ENCODE peak calls at places on chromosomes 7 and 10, in four cellular contexts. W is K562, R is WTC11, X is HepG2. N is an unnamed sample.

GRCh38 chr7:54944179-54944578 is 74.6 kb upstream of the EGFR start:
- DNase-seq in W (no peak), R (no peak), X (no peak), N (no peak)

GRCh38 chr7:128017880-128018845 is 13.1 kb downstream of the LRRC4 start:
- DNase-seq in W (no peak), R (no peak), X (no peak), N (no peak)

GRCh38 chr7:85688712-85689111 is 501.9 kb upstream of the SEMA3D start:
- DNase-seq in W (no peak), R (no peak), X (no peak), N (no peak)

GRCh38 chr7:18356195-18356645 is 139.3 kb upstream of the HDAC9 start:
- DNase-seq in W (peak), R (no peak), X (peak), N (no peak)

GRCh38 chr10:49410365-49411074 is 14.6 kb upstream of the DRGX start:
- DNase-seq in W (no peak), R (no peak), X (no peak), N (no peak)

GRCh38 chr7:43694399-43694748 is 34.9 kb downstream of the COA1 start:
- DNase-seq in W (no peak), R (no peak), X (peak), N (no peak)

GRCh38 chr7:55066479-55066878 is 47.7 kb downstream of the EGFR start:
- DNase-seq in W (no peak), R (no peak), X (peak), N (no peak)

GRCh38 chr7:16587785-16588184 is 57.8 kb downstream of the ANKMY2 start:
- DNase-seq in W (no peak), R (no peak), X (no peak), N (no peak)

GRCh38 chr7:96670338-96671289 is 39.0 kb downstream of the SEM1 start:
- DNase-seq in W (no peak), R (no peak), X (no peak), N (no peak)

GRCh38 chr10:81013771-81014170 is 476.1 kb downstream of the SH2D4B start:
- DNase-seq in W (no peak), R (no peak), X (no peak), N (no peak)

GRCh38 chr7:77822269-77822668 is 23.7 kb downstream of the PHTF2 start:
- DNase-seq in W (peak), R (no peak), X (no peak), N (no peak)

GRCh38 chr10:91201213-91201996 is 19.1 kb upstream of the PCGF5 start:
- DNase-seq in W (no peak), R (no peak), X (no peak), N (peak)

GRCh38 chr10:79159785-79160184 is 91.0 kb downstream of the ZMIZ1 start:
- DNase-seq in W (no peak), R (no peak), X (no peak), N (no peak)

GRCh38 chr7:142851269-142851668 is 3.6 kb upstream of the EPHB6 start:
- DNase-seq in W (no peak), R (no peak), X (no peak), N (no peak)

GRCh38 chr7:94856643-94857042 is 50.8 kb upstream of the PPP1R9A start:
- DNase-seq in W (no peak), R (no peak), X (peak), N (no peak)

GRCh38 chr7:139680676-139681462 is 96.9 kb downstream of the HIPK2 start:
- DNase-seq in W (peak), R (no peak), X (no peak), N (no peak)

GRCh38 chr10:5094265-5095205 is at the start of gene AKR1C3:
- DNase-seq in W (peak), R (no peak), X (peak), N (no peak)

GRCh38 chr10:17788646-17789045 is 20.5 kb upstream of the MRC1 start:
- DNase-seq in W (no peak), R (no peak), X (no peak), N (no peak)

GRCh38 chr10:96306516-96306915 is 2.3 kb downstream of the DNTT start:
- DNase-seq in W (no peak), R (no peak), X (no peak), N (no peak)

GRCh38 chr7:24456526-24457214 is 116.6 kb upstream of the PALS2 start:
- DNase-seq in W (no peak), R (no peak), X (peak), N (no peak)

GRCh38 chr10:84510121-84510520 is 181.7 kb downstream of the CCSER2 start:
- DNase-seq in W (no peak), R (no peak), X (no peak), N (no peak)

GRCh38 chr7:148633761-148634160 is 43.2 kb downstream of the C7orf33 start:
- DNase-seq in W (no peak), R (no peak), X (no peak), N (no peak)

GRCh38 chr10:74011762-74012161 is 13.8 kb downstream of the VCL start:
- DNase-seq in W (peak), R (no peak), X (no peak), N (no peak)

GRCh38 chr10:110499796-110500514 is 2.2 kb downstream of the DUSP5 start:
- DNase-seq in W (peak), R (no peak), X (no peak), N (no peak)

GRCh38 chr10:118472415-118472814 is 123.0 kb downstream of the PRLHR start:
- DNase-seq in W (no peak), R (no peak), X (no peak), N (no peak)

GRCh38 chr7:153381275-153382119 is 621.9 kb downstream of the ACTR3B start:
- DNase-seq in W (peak), R (peak), X (peak), N (no peak)

GRCh38 chr7:85039196-85039923 is 147.5 kb downstream of the SEMA3D start:
- DNase-seq in W (no peak), R (no peak), X (no peak), N (peak)

GRCh38 chr7:112070674-112071256 is 135.4 kb downstream of the DOCK4 start:
- DNase-seq in W (no peak), R (no peak), X (no peak), N (no peak)

GRCh38 chr7:158759245-158759614 is 54.6 kb upstream of the NCAPG2 start:
- DNase-seq in W (no peak), R (no peak), X (no peak), N (no peak)

GRCh38 chr10:82288461-82288881 is 413.5 kb downstream of the NRG3 start:
- DNase-seq in W (no peak), R (no peak), X (no peak), N (no peak)

GRCh38 chr7:155214328-155214986 is 83.2 kb upstream of the INSIG1 start:
- DNase-seq in W (peak), R (no peak), X (no peak), N (no peak)

GRCh38 chr10:98528166-98528784 is 81.5 kb upstream of the HPS1 start:
- DNase-seq in W (no peak), R (no peak), X (no peak), N (no peak)

GRCh38 chr10:116784035-116784434 is 41.7 kb upstream of the HSPA12A start:
- DNase-seq in W (peak), R (no peak), X (no peak), N (no peak)

GRCh38 chr7:106049139-106049725 is 62.9 kb downstream of the SYPL1 start:
- DNase-seq in W (no peak), R (no peak), X (no peak), N (no peak)

DNA sequence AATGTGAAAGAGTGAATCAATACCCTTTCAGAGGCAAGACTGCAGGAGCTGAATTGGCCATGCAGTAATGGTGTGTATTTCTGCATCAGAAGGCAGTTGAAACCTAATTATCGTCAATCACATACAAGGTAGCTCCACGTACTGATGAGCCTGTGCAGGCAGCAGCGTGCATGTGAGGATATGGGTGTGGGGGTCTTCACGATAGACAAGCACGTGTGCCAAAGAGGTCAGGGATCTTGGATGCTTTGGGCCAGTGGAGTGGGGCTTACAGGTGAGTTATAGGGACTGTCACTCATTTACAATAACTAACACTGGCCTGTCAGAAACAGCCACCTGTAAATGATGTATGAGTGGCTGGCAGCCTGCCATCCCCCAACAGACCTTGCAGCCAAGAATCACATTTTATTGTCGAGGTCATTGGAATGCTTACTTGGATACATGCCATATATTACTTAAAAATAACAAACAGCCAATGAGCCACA is 210.9 kb downstream of the SKAP2 start:
- DNase-seq in W (no peak), R (no peak), X (no peak), N (no peak)
- TF ChIP-seq CBFB in W (no peak), R (no peak), X (no peak), N (no peak)

DNA sequence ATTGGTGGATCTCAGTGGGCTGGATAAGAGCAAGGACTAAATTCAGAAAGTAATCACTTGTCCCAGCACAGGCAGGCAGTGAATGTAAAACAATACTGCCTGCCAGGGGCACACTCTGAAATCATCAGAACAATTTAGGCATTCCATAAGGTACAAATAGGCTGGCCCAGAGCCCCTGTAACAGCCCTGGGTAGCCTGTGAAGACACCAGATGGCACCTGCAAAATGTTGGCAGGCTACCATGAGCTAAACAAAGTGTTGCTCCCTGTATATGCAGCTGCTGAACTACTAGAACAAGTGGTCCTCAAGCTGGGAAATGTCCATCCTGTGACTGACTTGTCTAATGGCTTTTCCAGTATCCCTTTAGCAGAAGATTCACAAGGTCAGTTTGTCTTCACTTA is 3.0 kb upstream of the PRSS37 start:
- DNase-seq in W (no peak), R (no peak), X (no peak), N (no peak)
- TF ChIP-seq CBFB in W (no peak), R (no peak), X (no peak), N (no peak)

GRCh38 chr10:72425133-72425532 is 70.4 kb upstream of the DNAJB12 start:
- DNase-seq in W (no peak), R (no peak), X (peak), N (no peak)
- TF ChIP-seq CBFB in W (no peak), R (no peak), X (no peak), N (no peak)

DNA sequence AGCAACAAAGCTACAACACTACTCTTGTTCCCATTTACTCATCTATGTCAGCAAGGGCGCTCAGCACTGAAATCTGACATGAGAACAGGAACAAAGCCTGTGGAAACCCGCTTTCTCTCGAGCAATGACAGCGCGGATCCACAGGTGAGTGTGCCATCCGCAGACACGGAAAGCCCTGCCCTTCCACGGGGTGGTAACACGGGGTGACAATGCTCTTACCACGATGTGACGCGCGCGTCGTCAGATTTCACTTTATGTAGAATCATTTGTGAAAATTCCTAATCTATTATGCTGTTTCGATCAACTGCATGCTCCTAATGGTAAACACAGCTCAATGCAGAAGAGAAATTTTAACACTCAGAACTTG is 34.4 kb downstream of the ZFAND2A start:
- DNase-seq in W (no peak), R (no peak), X (no peak), N (no peak)
- TF ChIP-seq CBFB in W (no peak), R (no peak), X (no peak), N (no peak)

GRCh38 chr7:11437987-11438386 is 394.0 kb downstream of the THSD7A start:
- DNase-seq in W (no peak), R (no peak), X (no peak), N (no peak)
- TF ChIP-seq CBFB in W (no peak), R (no peak), X (no peak), N (no peak)

DNA sequence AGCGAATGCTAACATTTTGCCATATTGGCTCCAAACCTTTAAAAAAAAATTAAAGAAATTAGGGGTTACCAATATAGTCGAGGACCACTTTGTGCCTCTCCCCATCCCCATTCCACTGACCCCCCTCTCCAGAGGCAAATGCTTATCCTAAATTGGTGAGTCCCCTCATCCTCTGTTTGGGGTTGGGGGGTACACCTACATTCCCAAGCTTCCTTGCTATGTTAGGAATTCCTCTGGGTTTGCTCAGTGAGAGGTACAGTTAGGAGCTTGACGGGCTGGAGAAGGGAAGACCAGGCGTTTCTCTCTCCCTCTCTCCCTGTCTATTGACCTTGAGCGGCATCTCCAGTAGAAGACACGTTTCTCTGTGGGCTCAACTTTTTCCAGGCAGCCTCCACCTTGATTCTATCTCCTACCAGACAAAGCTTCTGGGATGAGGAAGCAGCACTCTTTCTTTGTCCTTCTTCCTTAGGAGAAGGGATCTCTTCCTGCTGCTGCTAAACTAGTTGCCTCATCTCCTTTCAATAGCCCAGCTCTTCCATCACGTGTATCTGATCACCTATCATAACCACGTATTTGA is 6.6 kb upstream of the AKR1B15 start:
- DNase-seq in W (no peak), R (no peak), X (no peak), N (no peak)
- TF ChIP-seq CBFB in W (no peak), R (no peak), X (no peak), N (no peak)

GRCh38 chr10:30365278-30365677 is 16.2 kb upstream of the MTPAP start:
- DNase-seq in W (no peak), R (no peak), X (no peak), N (no peak)
- TF ChIP-seq CBFB in W (no peak), R (no peak), X (no peak), N (no peak)

N was measured in GM12878.